ENCODE peak calls at places on chromosomes 5 and 9, in six cellular contexts. One of them, this sample, is unnamed.

GRCh38 chr9:134454386-134454978 is 128.2 kb downstream of the RXRA start:
- DNase-seq in stomach: no peak
- DNase-seq in tibial nerve: peak; percentile 34
- DNase-seq in fibroblast of the aortic adventitia: peak; percentile 33
- DNase-seq in breast epithelium: no peak
- DNase-seq in heart right ventricle: no peak
- DNase-seq in this sample: no peak

GRCh38 chr5:67350185-67350584 is 153.6 kb upstream of the CD180 start:
- DNase-seq in stomach: no peak
- DNase-seq in tibial nerve: no peak
- DNase-seq in fibroblast of the aortic adventitia: no peak
- DNase-seq in breast epithelium: no peak
- DNase-seq in heart right ventricle: no peak
- DNase-seq in this sample: no peak

GRCh38 chr9:114433720-114434255 is 46.0 kb upstream of the AKNA start:
- DNase-seq in stomach: no peak
- DNase-seq in tibial nerve: no peak
- DNase-seq in fibroblast of the aortic adventitia: no peak
- DNase-seq in breast epithelium: no peak
- DNase-seq in heart right ventricle: no peak
- DNase-seq in this sample: no peak

GRCh38 chr5:102664946-102665345 is 90.2 kb upstream of the PAM start:
- DNase-seq in stomach: no peak
- DNase-seq in tibial nerve: no peak
- DNase-seq in fibroblast of the aortic adventitia: no peak
- DNase-seq in breast epithelium: no peak
- DNase-seq in heart right ventricle: no peak
- DNase-seq in this sample: no peak

GRCh38 chr5:179964015-179964414 is 56.3 kb upstream of the TBC1D9B start:
- DNase-seq in stomach: no peak
- DNase-seq in tibial nerve: no peak
- DNase-seq in fibroblast of the aortic adventitia: no peak
- DNase-seq in breast epithelium: no peak
- DNase-seq in heart right ventricle: no peak
- DNase-seq in this sample: no peak

GRCh38 chr9:134463293-134463692 is 137.0 kb downstream of the RXRA start:
- DNase-seq in stomach: no peak
- DNase-seq in tibial nerve: no peak
- DNase-seq in fibroblast of the aortic adventitia: no peak
- DNase-seq in breast epithelium: no peak
- DNase-seq in heart right ventricle: no peak
- DNase-seq in this sample: no peak

GRCh38 chr5:133382661-133383579 is 229.4 kb downstream of the FSTL4 start:
- DNase-seq in stomach: peak; percentile 22
- DNase-seq in tibial nerve: no peak
- DNase-seq in fibroblast of the aortic adventitia: no peak
- DNase-seq in breast epithelium: no peak
- DNase-seq in heart right ventricle: no peak
- DNase-seq in this sample: no peak

GRCh38 chr9:109907400-109907799 is 127.4 kb downstream of the PALM2AKAP2 start:
- DNase-seq in stomach: no peak
- DNase-seq in tibial nerve: no peak
- DNase-seq in fibroblast of the aortic adventitia: no peak
- DNase-seq in breast epithelium: no peak
- DNase-seq in heart right ventricle: peak; percentile 84
- DNase-seq in this sample: no peak

GRCh38 chr5:143231973-143232812 is 171.3 kb downstream of the NR3C1 start:
- DNase-seq in stomach: no peak
- DNase-seq in tibial nerve: no peak
- DNase-seq in fibroblast of the aortic adventitia: no peak
- DNase-seq in breast epithelium: no peak
- DNase-seq in heart right ventricle: no peak
- DNase-seq in this sample: no peak

GRCh38 chr5:11476866-11477265 is 427.4 kb downstream of the CTNND2 start:
- DNase-seq in stomach: no peak
- DNase-seq in tibial nerve: no peak
- DNase-seq in fibroblast of the aortic adventitia: no peak
- DNase-seq in breast epithelium: no peak
- DNase-seq in heart right ventricle: no peak
- DNase-seq in this sample: no peak

GRCh38 chr9:127438394-127438793 is 12.8 kb downstream of the RPL12 start:
- DNase-seq in stomach: no peak
- DNase-seq in tibial nerve: no peak
- DNase-seq in fibroblast of the aortic adventitia: no peak
- DNase-seq in breast epithelium: no peak
- DNase-seq in heart right ventricle: no peak
- DNase-seq in this sample: no peak

DNA sequence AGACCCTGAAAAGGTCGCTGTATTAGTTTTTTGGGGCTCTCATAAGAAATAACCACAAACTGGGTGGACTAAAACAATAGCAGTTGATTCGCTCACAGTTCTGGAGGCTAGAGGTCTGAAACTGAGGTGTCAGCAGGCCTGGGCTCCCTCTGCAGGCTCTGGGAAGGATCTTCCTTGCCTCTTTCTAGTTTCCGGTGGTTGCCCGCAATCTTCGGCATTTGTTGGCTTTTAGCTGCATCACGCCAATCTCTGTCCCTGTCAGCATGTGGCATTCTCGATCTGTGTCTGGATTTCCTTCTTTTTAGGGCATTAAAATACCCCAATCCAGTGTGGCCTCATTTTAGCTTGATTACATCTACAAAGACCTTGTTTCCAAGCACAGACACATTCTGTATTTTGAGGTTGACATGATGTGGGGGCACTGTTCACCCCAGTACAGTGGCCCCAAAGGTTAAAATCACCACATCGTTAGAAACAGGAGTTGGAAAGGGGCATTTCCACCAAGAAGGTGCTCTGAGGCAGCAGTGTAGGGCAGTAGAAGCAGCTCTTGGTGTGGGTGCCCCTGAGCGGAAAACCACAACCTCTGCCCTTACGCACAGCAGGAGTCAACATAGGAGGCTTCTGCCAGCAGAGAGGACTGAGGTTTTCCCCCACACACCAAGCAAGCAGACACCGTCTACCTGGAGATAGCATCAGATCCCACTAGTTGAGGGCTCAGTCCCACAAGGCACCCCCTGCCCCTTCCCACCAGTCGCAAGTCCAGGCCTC is 13.5 kb downstream of the ZNF79 start:
- DNase-seq in stomach: no peak
- DNase-seq in tibial nerve: no peak
- DNase-seq in fibroblast of the aortic adventitia: no peak
- DNase-seq in breast epithelium: no peak
- DNase-seq in heart right ventricle: no peak
- DNase-seq in this sample: no peak
- TF ChIP-seq CTCF in stomach: no peak
- TF ChIP-seq CTCF in tibial nerve: no peak
- TF ChIP-seq CTCF in fibroblast of the aortic adventitia: no peak
- TF ChIP-seq CTCF in breast epithelium: no peak
- TF ChIP-seq CTCF in heart right ventricle: no peak
- TF ChIP-seq CTCF in this sample: peak; percentile 24

GRCh38 chr5:115033861-115034260 is 135.8 kb downstream of the TRIM36 start:
- DNase-seq in stomach: no peak
- DNase-seq in tibial nerve: no peak
- DNase-seq in fibroblast of the aortic adventitia: no peak
- DNase-seq in breast epithelium: no peak
- DNase-seq in heart right ventricle: no peak
- DNase-seq in this sample: no peak
- TF ChIP-seq CTCF in stomach: no peak
- TF ChIP-seq CTCF in tibial nerve: no peak
- TF ChIP-seq CTCF in fibroblast of the aortic adventitia: no peak
- TF ChIP-seq CTCF in breast epithelium: no peak
- TF ChIP-seq CTCF in heart right ventricle: no peak
- TF ChIP-seq CTCF in this sample: peak; percentile 22

GRCh38 chr5:42654645-42655044 is 102.0 kb upstream of the CCDC152 start:
- DNase-seq in stomach: no peak
- DNase-seq in tibial nerve: no peak
- DNase-seq in fibroblast of the aortic adventitia: no peak
- DNase-seq in breast epithelium: no peak
- DNase-seq in heart right ventricle: no peak
- DNase-seq in this sample: no peak

GRCh38 chr5:42653705-42654104 is 102.9 kb upstream of the CCDC152 start:
- DNase-seq in stomach: no peak
- DNase-seq in tibial nerve: no peak
- DNase-seq in fibroblast of the aortic adventitia: no peak
- DNase-seq in breast epithelium: no peak
- DNase-seq in heart right ventricle: no peak
- DNase-seq in this sample: no peak

GRCh38 chr5:42655982-42656660 is 100.5 kb upstream of the CCDC152 start:
- DNase-seq in stomach: no peak
- DNase-seq in tibial nerve: no peak
- DNase-seq in fibroblast of the aortic adventitia: peak; percentile 40
- DNase-seq in breast epithelium: no peak
- DNase-seq in heart right ventricle: no peak
- DNase-seq in this sample: no peak

GRCh38 chr5:42656661-42657035 is 100.0 kb upstream of the CCDC152 start:
- DNase-seq in stomach: no peak
- DNase-seq in tibial nerve: no peak
- DNase-seq in fibroblast of the aortic adventitia: peak; percentile 37
- DNase-seq in breast epithelium: no peak
- DNase-seq in heart right ventricle: no peak
- DNase-seq in this sample: no peak
- TF ChIP-seq CTCF in stomach: no peak
- TF ChIP-seq CTCF in tibial nerve: no peak
- TF ChIP-seq CTCF in fibroblast of the aortic adventitia: peak; percentile 22
- TF ChIP-seq CTCF in breast epithelium: no peak
- TF ChIP-seq CTCF in heart right ventricle: no peak
- TF ChIP-seq CTCF in this sample: no peak

GRCh38 chr9:129481824-129482511 is 138.9 kb downstream of the C9orf50 start:
- DNase-seq in stomach: no peak
- DNase-seq in tibial nerve: no peak
- DNase-seq in fibroblast of the aortic adventitia: no peak
- DNase-seq in breast epithelium: no peak
- DNase-seq in heart right ventricle: peak; percentile 63
- DNase-seq in this sample: no peak
- TF ChIP-seq CTCF in stomach: no peak
- TF ChIP-seq CTCF in tibial nerve: peak; percentile 22
- TF ChIP-seq CTCF in fibroblast of the aortic adventitia: peak; percentile 23
- TF ChIP-seq CTCF in breast epithelium: peak; percentile 8
- TF ChIP-seq CTCF in heart right ventricle: no peak
- TF ChIP-seq CTCF in this sample: no peak

GRCh38 chr5:21802869-21803490 is 1050.2 kb downstream of the CDH12 start:
- DNase-seq in stomach: no peak
- DNase-seq in tibial nerve: no peak
- DNase-seq in fibroblast of the aortic adventitia: peak; percentile 40
- DNase-seq in breast epithelium: no peak
- DNase-seq in heart right ventricle: no peak
- DNase-seq in this sample: no peak
- TF ChIP-seq CTCF in stomach: peak; percentile 16
- TF ChIP-seq CTCF in tibial nerve: peak; percentile 45
- TF ChIP-seq CTCF in fibroblast of the aortic adventitia: peak; percentile 59
- TF ChIP-seq CTCF in breast epithelium: peak; percentile 41
- TF ChIP-seq CTCF in heart right ventricle: peak; percentile 18
- TF ChIP-seq CTCF in this sample: peak; percentile 85

GRCh38 chr9:71669265-71669975 is 98.9 kb downstream of the CEMIP2 start:
- DNase-seq in stomach: no peak
- DNase-seq in tibial nerve: no peak
- DNase-seq in fibroblast of the aortic adventitia: no peak
- DNase-seq in breast epithelium: no peak
- DNase-seq in heart right ventricle: no peak
- DNase-seq in this sample: no peak
- TF ChIP-seq CTCF in stomach: no peak
- TF ChIP-seq CTCF in tibial nerve: no peak
- TF ChIP-seq CTCF in fibroblast of the aortic adventitia: no peak
- TF ChIP-seq CTCF in breast epithelium: no peak
- TF ChIP-seq CTCF in heart right ventricle: no peak
- TF ChIP-seq CTCF in this sample: no peak

DNA sequence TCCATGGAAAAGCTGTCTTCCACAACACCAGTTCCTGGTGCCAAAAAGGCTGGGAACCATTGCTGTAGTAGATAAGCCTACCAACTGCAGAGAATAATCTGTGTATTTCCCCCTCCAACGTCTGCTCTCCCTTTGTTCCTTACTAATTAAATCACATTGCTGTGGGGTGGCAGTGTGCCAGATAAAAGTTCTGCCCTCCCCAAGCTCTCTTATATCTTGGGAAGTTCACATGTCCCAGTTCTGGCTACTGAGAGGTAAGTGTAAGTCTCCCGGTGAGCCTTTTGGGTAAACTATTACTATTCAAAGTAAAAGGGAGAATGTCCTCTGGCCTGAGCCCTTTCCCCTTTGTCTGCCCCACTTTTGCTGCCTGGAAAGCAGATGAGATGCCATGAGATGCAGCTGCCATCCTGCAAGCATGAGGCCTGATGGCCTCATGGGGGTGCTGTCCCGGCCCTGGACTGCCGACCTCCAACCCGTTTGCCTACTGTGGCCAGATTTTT is 14.7 kb downstream of the ENC1 start:
- DNase-seq in stomach: peak; percentile 52
- DNase-seq in tibial nerve: no peak
- DNase-seq in fibroblast of the aortic adventitia: peak; percentile 67
- DNase-seq in breast epithelium: no peak
- DNase-seq in heart right ventricle: no peak
- DNase-seq in this sample: no peak
- TF ChIP-seq CTCF in stomach: no peak
- TF ChIP-seq CTCF in tibial nerve: no peak
- TF ChIP-seq CTCF in fibroblast of the aortic adventitia: no peak
- TF ChIP-seq CTCF in breast epithelium: no peak
- TF ChIP-seq CTCF in heart right ventricle: no peak
- TF ChIP-seq CTCF in this sample: peak; percentile 48

DNA sequence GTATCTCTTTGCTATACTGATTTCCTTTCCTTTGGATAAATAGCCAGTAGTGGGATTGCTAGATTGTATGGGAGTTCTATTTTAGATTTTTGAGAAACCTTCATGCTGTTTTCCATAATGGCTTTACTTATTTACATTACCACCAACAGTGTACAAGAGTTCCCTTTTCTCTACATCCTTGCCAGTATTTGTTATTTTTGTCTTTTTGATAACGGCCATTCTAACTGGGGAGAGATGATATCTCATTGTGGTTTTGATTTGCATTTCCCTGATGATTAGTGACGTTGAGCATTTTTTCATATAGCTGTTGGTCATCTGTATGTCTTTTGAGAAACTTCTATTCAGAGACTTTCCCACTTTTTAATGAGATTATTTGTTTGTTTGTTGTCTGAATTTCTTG is 25.8 kb downstream of the NADK2 start:
- DNase-seq in stomach: no peak
- DNase-seq in tibial nerve: no peak
- DNase-seq in fibroblast of the aortic adventitia: no peak
- DNase-seq in breast epithelium: no peak
- DNase-seq in heart right ventricle: no peak
- DNase-seq in this sample: no peak
- TF ChIP-seq CTCF in stomach: no peak
- TF ChIP-seq CTCF in tibial nerve: no peak
- TF ChIP-seq CTCF in fibroblast of the aortic adventitia: no peak
- TF ChIP-seq CTCF in breast epithelium: no peak
- TF ChIP-seq CTCF in heart right ventricle: no peak
- TF ChIP-seq CTCF in this sample: no peak

This sample was measured in neural crest cell.